ENCODE peak calls at places on chromosome 5, in five cellular contexts. One of them, this sample, is unnamed.

GRCh38 chr5:83227611-83228010 is 150.3 kb downstream of the XRCC4 start:
- DNase-seq in HCT116: no peak
- DNase-seq in H1: no peak
- DNase-seq in SK-N-SH: no peak
- DNase-seq in GM12878: no peak
- DNase-seq in this sample: no peak

GRCh38 chr5:113776832-113777525 is 263.5 kb downstream of the YTHDC2 start:
- DNase-seq in HCT116: no peak
- DNase-seq in H1: no peak
- DNase-seq in SK-N-SH: no peak
- DNase-seq in GM12878: no peak
- DNase-seq in this sample: no peak

GRCh38 chr5:78519198-78519941 is 129.2 kb downstream of the LHFPL2 start:
- DNase-seq in HCT116: no peak
- DNase-seq in H1: no peak
- DNase-seq in SK-N-SH: no peak
- DNase-seq in GM12878: no peak
- DNase-seq in this sample: no peak

GRCh38 chr5:145859451-145859850 is 13.4 kb downstream of the GRXCR2 start:
- DNase-seq in HCT116: no peak
- DNase-seq in H1: no peak
- DNase-seq in SK-N-SH: no peak
- DNase-seq in GM12878: no peak
- DNase-seq in this sample: no peak

GRCh38 chr5:164091836-164092235 is 586.4 kb downstream of the MAT2B start:
- DNase-seq in HCT116: no peak
- DNase-seq in H1: no peak
- DNase-seq in SK-N-SH: no peak
- DNase-seq in GM12878: no peak
- DNase-seq in this sample: no peak

GRCh38 chr5:11851402-11851801 is 52.8 kb downstream of the CTNND2 start:
- DNase-seq in HCT116: no peak
- DNase-seq in H1: no peak
- DNase-seq in SK-N-SH: no peak
- DNase-seq in GM12878: no peak
- DNase-seq in this sample: peak; percentile 31

GRCh38 chr5:18553269-18553668 is 919.0 kb downstream of the TAF11L14 start:
- DNase-seq in HCT116: no peak
- DNase-seq in H1: no peak
- DNase-seq in SK-N-SH: no peak
- DNase-seq in GM12878: no peak
- DNase-seq in this sample: peak; percentile 69

GRCh38 chr5:36240779-36241635 is 718 bp downstream of the NADK2 start:
- DNase-seq in HCT116: no peak
- DNase-seq in H1: no peak
- DNase-seq in SK-N-SH: peak; percentile 77
- DNase-seq in GM12878: no peak
- DNase-seq in this sample: peak; percentile 21

GRCh38 chr5:80963521-80963895 is 3.3 kb downstream of the RASGRF2 start:
- DNase-seq in HCT116: no peak
- DNase-seq in H1: no peak
- DNase-seq in SK-N-SH: no peak
- DNase-seq in GM12878: no peak
- DNase-seq in this sample: no peak

GRCh38 chr5:41637424-41637823 is 127.0 kb upstream of the PLCXD3 start:
- DNase-seq in HCT116: no peak
- DNase-seq in H1: no peak
- DNase-seq in SK-N-SH: no peak
- DNase-seq in GM12878: no peak
- DNase-seq in this sample: no peak

GRCh38 chr5:97181856-97182545 is 1.0 kb downstream of the RIOK2 start:
- DNase-seq in HCT116: no peak
- DNase-seq in H1: no peak
- DNase-seq in SK-N-SH: no peak
- DNase-seq in GM12878: no peak
- DNase-seq in this sample: no peak

GRCh38 chr5:159097461-159098284 is 2.0 kb downstream of the EBF1 start:
- DNase-seq in HCT116: no peak
- DNase-seq in H1: no peak
- DNase-seq in SK-N-SH: peak; percentile 46
- DNase-seq in GM12878: no peak
- DNase-seq in this sample: no peak

GRCh38 chr5:172800088-172800551 is 29.1 kb upstream of the DUSP1 start:
- DNase-seq in HCT116: no peak
- DNase-seq in H1: no peak
- DNase-seq in SK-N-SH: no peak
- DNase-seq in GM12878: no peak
- DNase-seq in this sample: no peak

GRCh38 chr5:37492778-37493555 is 113.8 kb downstream of the WDR70 start:
- DNase-seq in HCT116: no peak
- DNase-seq in H1: no peak
- DNase-seq in SK-N-SH: no peak
- DNase-seq in GM12878: no peak
- DNase-seq in this sample: no peak

GRCh38 chr5:386432-387341 is 56.3 kb upstream of the EXOC3 start:
- DNase-seq in HCT116: no peak
- DNase-seq in H1: no peak
- DNase-seq in SK-N-SH: no peak
- DNase-seq in GM12878: no peak
- DNase-seq in this sample: peak; percentile 69

GRCh38 chr5:72649449-72649848 is 142.2 kb upstream of the ZNF366 start:
- DNase-seq in HCT116: no peak
- DNase-seq in H1: no peak
- DNase-seq in SK-N-SH: no peak
- DNase-seq in GM12878: no peak
- DNase-seq in this sample: no peak
- TF ChIP-seq JUND in HCT116: no peak
- TF ChIP-seq JUND in H1: no peak
- TF ChIP-seq JUND in SK-N-SH: no peak
- TF ChIP-seq JUND in GM12878: no peak
- TF ChIP-seq JUND in this sample: no peak

GRCh38 chr5:124132843-124133242 is 613.6 kb downstream of the ZNF608 start:
- DNase-seq in HCT116: no peak
- DNase-seq in H1: no peak
- DNase-seq in SK-N-SH: no peak
- DNase-seq in GM12878: no peak
- DNase-seq in this sample: no peak
- TF ChIP-seq JUND in HCT116: no peak
- TF ChIP-seq JUND in H1: no peak
- TF ChIP-seq JUND in SK-N-SH: no peak
- TF ChIP-seq JUND in GM12878: no peak
- TF ChIP-seq JUND in this sample: no peak

GRCh38 chr5:14235872-14236271 is 92.7 kb downstream of the TRIO start:
- DNase-seq in HCT116: no peak
- DNase-seq in H1: no peak
- DNase-seq in SK-N-SH: no peak
- DNase-seq in GM12878: no peak
- DNase-seq in this sample: no peak
- TF ChIP-seq JUND in HCT116: no peak
- TF ChIP-seq JUND in H1: no peak
- TF ChIP-seq JUND in SK-N-SH: no peak
- TF ChIP-seq JUND in GM12878: no peak
- TF ChIP-seq JUND in this sample: no peak

GRCh38 chr5:2201832-2202231 is 319.1 kb upstream of the IRX4 start:
- DNase-seq in HCT116: no peak
- DNase-seq in H1: no peak
- DNase-seq in SK-N-SH: no peak
- DNase-seq in GM12878: no peak
- DNase-seq in this sample: no peak
- TF ChIP-seq JUND in HCT116: no peak
- TF ChIP-seq JUND in H1: no peak
- TF ChIP-seq JUND in SK-N-SH: no peak
- TF ChIP-seq JUND in GM12878: no peak
- TF ChIP-seq JUND in this sample: no peak

GRCh38 chr5:72383280-72384205 is 63.4 kb downstream of the PTCD2 start:
- DNase-seq in HCT116: no peak
- DNase-seq in H1: no peak
- DNase-seq in SK-N-SH: no peak
- DNase-seq in GM12878: no peak
- DNase-seq in this sample: no peak
- TF ChIP-seq JUND in HCT116: no peak
- TF ChIP-seq JUND in H1: no peak
- TF ChIP-seq JUND in SK-N-SH: no peak
- TF ChIP-seq JUND in GM12878: no peak
- TF ChIP-seq JUND in this sample: no peak

DNA sequence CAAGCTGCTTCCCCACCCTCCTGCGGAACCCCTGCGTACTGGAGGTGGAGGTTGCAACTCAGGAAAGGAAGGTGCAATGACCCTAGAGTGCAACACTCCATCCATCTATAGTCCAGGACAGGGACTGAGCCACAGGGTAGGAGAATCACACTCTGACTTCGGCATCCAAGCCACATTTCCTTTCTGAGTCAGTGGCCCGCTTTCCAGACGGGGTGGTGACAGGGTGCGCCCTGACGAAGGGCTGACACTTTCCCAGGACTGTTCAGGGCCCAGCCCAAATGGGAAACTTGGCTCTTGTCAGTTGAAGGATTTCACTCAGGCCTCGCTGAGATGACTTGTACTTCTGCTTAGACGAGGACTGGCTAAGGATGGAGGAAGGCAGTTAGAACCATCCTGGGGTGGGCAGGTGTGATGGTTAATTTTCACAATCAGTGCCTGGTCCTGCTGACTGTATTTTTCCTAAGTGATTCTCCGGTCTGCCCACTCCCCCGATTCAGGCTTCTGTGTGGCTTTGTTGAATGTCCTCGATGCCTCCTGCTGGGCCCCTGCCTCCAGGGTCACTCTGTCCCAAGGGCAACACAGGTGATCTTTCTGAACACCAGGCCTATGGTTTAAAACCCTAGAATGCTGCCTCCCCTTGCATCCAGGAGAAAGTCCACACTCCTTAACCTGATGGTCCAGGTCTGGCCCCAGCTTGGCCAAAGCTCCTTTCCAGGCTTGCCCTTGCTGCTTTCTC is 228.1 kb downstream of the FSTL4 start:
- DNase-seq in HCT116: no peak
- DNase-seq in H1: no peak
- DNase-seq in SK-N-SH: no peak
- DNase-seq in GM12878: no peak
- DNase-seq in this sample: no peak
- TF ChIP-seq JUND in HCT116: no peak
- TF ChIP-seq JUND in H1: no peak
- TF ChIP-seq JUND in SK-N-SH: no peak
- TF ChIP-seq JUND in GM12878: no peak
- TF ChIP-seq JUND in this sample: no peak

GRCh38 chr5:69334793-69335268 is 2.2 kb upstream of the CCDC125 start:
- DNase-seq in HCT116: peak; percentile 57
- DNase-seq in H1: peak; percentile 67
- DNase-seq in SK-N-SH: peak; percentile 86
- DNase-seq in GM12878: no peak
- DNase-seq in this sample: peak; percentile 87

GRCh38 chr5:69326365-69326764 is 6.2 kb downstream of the CCDC125 start:
- DNase-seq in HCT116: no peak
- DNase-seq in H1: no peak
- DNase-seq in SK-N-SH: no peak
- DNase-seq in GM12878: no peak
- DNase-seq in this sample: no peak

GRCh38 chr5:69335341-69335975 is 2.9 kb upstream of the CCDC125 start:
- DNase-seq in HCT116: no peak
- DNase-seq in H1: no peak
- DNase-seq in SK-N-SH: no peak
- DNase-seq in GM12878: no peak
- DNase-seq in this sample: no peak

GRCh38 chr5:69329905-69330489 is 2.6 kb downstream of the CCDC125 start:
- DNase-seq in HCT116: no peak
- DNase-seq in H1: no peak
- DNase-seq in SK-N-SH: no peak
- DNase-seq in GM12878: no peak
- DNase-seq in this sample: peak; percentile 92

DNA sequence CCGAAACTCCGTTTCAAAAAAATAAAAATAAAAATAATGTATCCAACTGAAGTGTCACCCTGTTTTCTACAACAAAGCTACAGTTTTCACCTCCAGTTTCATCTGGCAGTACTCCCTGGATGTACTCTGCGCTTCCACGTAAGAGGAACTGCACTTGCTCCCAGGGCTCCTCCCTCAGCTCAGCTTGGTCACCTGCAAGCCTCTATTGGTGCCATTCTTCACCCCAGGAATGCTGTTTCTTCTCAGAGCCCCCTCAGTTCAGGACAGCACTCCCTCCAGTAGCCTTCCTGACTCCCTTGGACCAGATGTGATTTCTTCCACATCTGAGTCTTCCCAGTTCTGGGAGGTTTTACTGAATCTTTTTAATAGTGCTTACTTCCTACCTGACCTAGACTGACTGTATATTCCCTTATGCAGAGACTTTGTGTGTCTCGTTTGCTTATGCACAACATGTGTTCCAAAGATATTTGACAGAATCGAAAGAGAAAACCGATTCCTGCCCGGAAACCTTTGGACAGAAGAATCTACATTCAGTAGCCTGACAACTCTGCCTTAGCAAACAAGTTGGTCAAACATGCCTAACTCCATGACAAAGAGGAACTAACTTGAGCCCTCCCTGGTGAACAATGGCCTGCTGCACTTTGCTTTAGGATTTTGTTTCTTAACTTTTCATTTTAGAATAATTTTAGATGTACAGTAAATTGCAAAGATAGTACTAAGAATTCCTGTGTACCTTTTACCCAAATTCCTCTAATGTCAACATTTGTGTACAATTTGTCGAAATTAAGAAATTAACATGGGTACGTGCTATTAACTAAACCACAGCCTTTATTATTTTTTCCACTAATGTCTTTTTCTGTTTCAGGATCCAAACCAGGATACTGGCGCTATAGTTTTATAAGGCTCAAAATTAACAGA is 814 bp downstream of the CCDC125 start:
- DNase-seq in HCT116: no peak
- DNase-seq in H1: no peak
- DNase-seq in SK-N-SH: no peak
- DNase-seq in GM12878: no peak
- DNase-seq in this sample: peak; percentile 41
- TF ChIP-seq JUND in HCT116: no peak
- TF ChIP-seq JUND in H1: no peak
- TF ChIP-seq JUND in SK-N-SH: no peak
- TF ChIP-seq JUND in GM12878: no peak
- TF ChIP-seq JUND in this sample: no peak

GRCh38 chr5:76062502-76062901 is 20.7 kb upstream of the SV2C start:
- DNase-seq in HCT116: no peak
- DNase-seq in H1: no peak
- DNase-seq in SK-N-SH: peak; percentile 28
- DNase-seq in GM12878: no peak
- DNase-seq in this sample: no peak
- TF ChIP-seq JUND in HCT116: no peak
- TF ChIP-seq JUND in H1: no peak
- TF ChIP-seq JUND in SK-N-SH: no peak
- TF ChIP-seq JUND in GM12878: no peak
- TF ChIP-seq JUND in this sample: no peak

DNA sequence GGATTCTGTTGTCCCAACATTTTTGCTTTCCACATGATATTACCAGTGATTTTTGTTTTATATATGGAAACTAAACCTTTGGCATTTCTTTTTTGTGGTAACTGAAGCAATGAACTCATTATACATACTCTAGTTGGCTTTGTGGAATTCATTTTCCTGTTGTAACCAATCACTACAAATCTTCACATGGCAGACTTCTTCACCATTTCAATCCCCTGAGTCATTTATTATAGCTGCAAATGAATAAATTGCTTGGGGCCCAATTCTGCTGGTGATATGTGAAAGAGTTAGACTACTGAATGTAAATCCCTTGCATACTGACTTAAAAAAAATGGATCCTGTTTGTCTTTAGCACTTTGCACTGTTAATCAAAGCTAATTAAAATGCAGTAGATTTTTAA is 1709.6 kb upstream of the WWC1 start:
- DNase-seq in HCT116: no peak
- DNase-seq in H1: no peak
- DNase-seq in SK-N-SH: no peak
- DNase-seq in GM12878: no peak
- DNase-seq in this sample: no peak
- TF ChIP-seq JUND in HCT116: no peak
- TF ChIP-seq JUND in H1: no peak
- TF ChIP-seq JUND in SK-N-SH: no peak
- TF ChIP-seq JUND in GM12878: no peak
- TF ChIP-seq JUND in this sample: no peak

This sample was measured in T47D.